ENCODE peak calls at places on chromosomes 11 and 22, in five cellular contexts. L is A549, I is K562, W is WTC11, S is HepG2. H is an unnamed sample.

GRCh38 chr11:134331565-134332188 is at the start of gene GLB1L2:
- DNase-seq in L (peak), I (peak), W (peak), S (peak), H (no peak)

GRCh38 chr11:46277623-46278386 is at the start of gene CREB3L1:
- DNase-seq in L (no peak), I (peak), W (peak), S (no peak), H (no peak)

GRCh38 chr11:123129920-123130319 is 65.1 kb downstream of the CLMP start:
- DNase-seq in L (no peak), I (no peak), W (no peak), S (no peak), H (no peak)

GRCh38 chr11:93089474-93090102 is 108.2 kb downstream of the SLC36A4 start:
- DNase-seq in L (peak), I (no peak), W (peak), S (peak), H (no peak)

GRCh38 chr11:44687310-44687842 is 39.4 kb upstream of the TSPAN18 start:
- DNase-seq in L (no peak), I (no peak), W (no peak), S (no peak), H (no peak)

GRCh38 chr11:75184757-75185156 is 33.9 kb downstream of the SLCO2B1 start:
- DNase-seq in L (no peak), I (no peak), W (no peak), S (no peak), H (no peak)

GRCh38 chr11:40732107-40732506 is 727.3 kb downstream of the LRRC4C start:
- DNase-seq in L (no peak), I (no peak), W (no peak), S (no peak), H (no peak)

GRCh38 chr22:17105143-17106129 is 15.7 kb downstream of the TMEM121B start:
- DNase-seq in L (no peak), I (no peak), W (no peak), S (no peak), H (no peak)

GRCh38 chr11:112271242-112271641 is 10.6 kb upstream of the PLET1 start:
- DNase-seq in L (no peak), I (no peak), W (no peak), S (no peak), H (no peak)

GRCh38 chr22:35409783-35410662 is 10.1 kb downstream of the MCM5 start:
- DNase-seq in L (no peak), I (no peak), W (no peak), S (no peak), H (peak)

GRCh38 chr11:62088331-62088933 is 35.4 kb upstream of the INCENP start:
- DNase-seq in L (no peak), I (no peak), W (no peak), S (no peak), H (no peak)

GRCh38 chr11:45927684-45928413 is 5.4 kb downstream of the LARGE2 start:
- DNase-seq in L (no peak), I (no peak), W (no peak), S (no peak), H (no peak)

GRCh38 chr22:44080936-44081853 is 57.1 kb downstream of the PARVB start:
- DNase-seq in L (peak), I (peak), W (peak), S (peak), H (no peak)

GRCh38 chr11:44266056-44266780 is 43.7 kb downstream of the ALX4 start:
- DNase-seq in L (no peak), I (no peak), W (no peak), S (no peak), H (no peak)

GRCh38 chr11:117876341-117877119 is at the start of gene FXYD6:
- DNase-seq in L (no peak), I (peak), W (peak), S (no peak), H (no peak)

GRCh38 chr11:121664144-121664543 is 211.4 kb upstream of the SORL1-AS1 start:
- DNase-seq in L (no peak), I (no peak), W (no peak), S (no peak), H (no peak)

GRCh38 chr11:35232961-35233360 is 94.0 kb downstream of the CD44 start:
- DNase-seq in L (no peak), I (no peak), W (no peak), S (no peak), H (no peak)

GRCh38 chr11:127816959-127817358 is 770.4 kb downstream of the ETS1 start:
- DNase-seq in L (no peak), I (no peak), W (no peak), S (no peak), H (no peak)

GRCh38 chr11:20854214-20854613 is 184.8 kb downstream of the NELL1 start:
- DNase-seq in L (no peak), I (no peak), W (peak), S (no peak), H (no peak)

GRCh38 chr11:111299111-111300026 is 1.0 kb downstream of the POU2AF3 start:
- DNase-seq in L (peak), I (no peak), W (peak), S (peak), H (no peak)

GRCh38 chr22:48885271-48885918 is 942.3 kb downstream of the BRD1 start:
- DNase-seq in L (no peak), I (no peak), W (no peak), S (no peak), H (no peak)

GRCh38 chr11:11843233-11843632 is 1.5 kb downstream of the USP47 start:
- DNase-seq in L (peak), I (no peak), W (no peak), S (peak), H (no peak)

GRCh38 chr11:121024989-121025388 is 1.1 kb downstream of the TBCEL start:
- DNase-seq in L (peak), I (no peak), W (no peak), S (peak), H (no peak)

GRCh38 chr11:438101-438844 is 3.5 kb downstream of the ANO9 start:
- DNase-seq in L (no peak), I (no peak), W (no peak), S (no peak), H (no peak)

GRCh38 chr11:441043-441417 is 781 bp downstream of the ANO9 start:
- DNase-seq in L (no peak), I (no peak), W (no peak), S (no peak), H (no peak)

GRCh38 chr11:439315-440064 is 2.3 kb downstream of the ANO9 start:
- DNase-seq in L (no peak), I (no peak), W (no peak), S (no peak), H (no peak)

GRCh38 chr11:441418-442274 is at the start of gene ANO9:
- DNase-seq in L (no peak), I (peak), W (peak), S (peak), H (no peak)

DNA sequence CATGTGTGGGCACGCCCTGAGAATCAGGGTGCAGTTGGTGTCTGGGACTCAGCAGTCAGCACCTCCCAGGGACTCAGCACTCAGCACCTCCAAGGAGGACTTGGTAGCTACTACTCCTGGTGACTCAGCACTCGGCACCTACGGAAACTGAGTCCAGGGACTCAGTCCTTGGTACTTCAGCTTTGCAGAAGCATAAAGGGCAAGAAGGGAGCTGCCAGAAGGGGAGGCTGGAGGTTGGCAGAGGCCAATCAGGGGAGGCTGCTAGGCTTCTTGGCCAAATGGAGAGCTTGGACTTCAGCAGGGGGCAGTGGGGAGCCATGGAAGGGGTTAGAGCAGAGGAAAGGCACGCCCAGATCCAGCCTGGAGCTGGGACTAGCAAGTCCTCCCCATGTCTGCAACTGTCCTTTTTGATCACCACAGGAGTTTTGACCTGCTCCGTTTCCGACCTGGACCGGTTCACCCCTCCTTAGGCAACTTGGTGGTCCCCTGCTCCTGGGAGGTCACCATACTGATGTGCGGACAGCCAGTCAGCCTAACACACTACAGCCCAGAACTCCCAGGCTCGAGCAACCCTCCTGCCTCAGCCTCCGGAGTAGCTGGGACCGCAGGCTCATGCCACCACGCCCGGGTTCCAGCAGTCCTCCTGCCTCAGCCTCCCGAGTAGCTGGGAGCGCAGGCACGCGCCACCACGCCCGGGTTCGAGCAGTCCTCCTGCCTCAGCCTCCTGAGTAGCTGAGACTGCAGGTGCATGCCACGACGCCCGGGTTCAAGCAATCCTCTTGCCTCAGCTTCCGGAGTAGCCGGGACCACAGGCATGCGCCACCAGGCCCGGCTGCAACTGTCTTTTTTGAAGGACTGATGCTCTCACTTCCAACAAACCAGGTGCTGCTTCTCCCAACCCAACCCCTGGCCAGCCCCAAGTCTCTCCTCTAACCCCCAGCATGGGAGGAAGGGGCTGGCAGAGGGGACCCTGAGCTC is 1.5 kb downstream of the ANO9 start:
- DNase-seq in L (no peak), I (peak), W (no peak), S (peak), H (no peak)
- TF ChIP-seq ESRRA in L (no peak), I (no peak), W (no peak), S (no peak), H (no peak)

GRCh38 chr22:41526802-41527799 is 17.2 kb downstream of the POLR3H start:
- DNase-seq in L (peak), I (peak), W (peak), S (no peak), H (no peak)
- TF ChIP-seq ESRRA in L (no peak), I (no peak), W (no peak), S (no peak), H (no peak)

DNA sequence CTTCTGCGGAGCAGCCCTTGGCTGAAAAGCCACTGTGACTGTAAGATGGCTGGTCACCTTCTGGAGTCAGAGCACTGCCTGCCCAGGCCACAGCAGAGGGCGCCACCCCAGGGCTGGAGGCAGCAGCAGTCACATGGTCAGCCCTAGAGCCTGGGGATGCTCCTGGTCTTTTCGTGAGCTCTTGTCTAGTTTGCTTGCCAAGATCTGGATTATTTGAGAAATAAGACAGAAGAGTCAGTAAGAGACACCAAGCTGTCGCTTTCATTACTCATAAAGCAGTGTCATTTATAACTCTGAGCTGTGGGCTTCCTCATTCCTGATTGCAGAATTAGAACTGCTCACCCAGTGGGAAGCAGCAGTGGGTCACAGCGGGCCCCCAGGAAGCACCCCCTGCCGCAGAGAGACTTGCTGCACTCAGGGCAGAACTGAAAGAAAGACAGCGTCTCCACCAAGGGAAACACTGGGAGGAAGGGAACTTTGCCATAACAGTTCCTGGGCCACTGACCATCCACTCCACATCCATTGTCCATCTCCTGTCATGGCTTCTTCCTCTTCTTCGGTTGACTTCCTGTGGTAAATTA is 56.7 kb downstream of the PPP6R2 start:
- DNase-seq in L (peak), I (peak), W (peak), S (peak), H (no peak)
- TF ChIP-seq ESRRA in L (no peak), I (no peak), W (no peak), S (no peak), H (no peak)

GRCh38 chr11:96187779-96188624 is 155.0 kb downstream of the MAML2 start:
- DNase-seq in L (no peak), I (no peak), W (no peak), S (peak), H (no peak)
- TF ChIP-seq ESRRA in L (no peak), I (no peak), W (no peak), S (no peak), H (no peak)

GRCh38 chr11:102920118-102920684 is 35.3 kb downstream of the MMP13 start:
- DNase-seq in L (no peak), I (no peak), W (no peak), S (no peak), H (peak)

GRCh38 chr11:102912482-102912830 is 37.7 kb upstream of the MMP12 start:
- DNase-seq in L (no peak), I (no peak), W (no peak), S (no peak), H (no peak)

GRCh38 chr11:102911758-102912481 is 37.1 kb upstream of the MMP12 start:
- DNase-seq in L (no peak), I (no peak), W (no peak), S (no peak), H (no peak)

GRCh38 chr11:102915044-102915375 is 40.2 kb upstream of the MMP12 start:
- DNase-seq in L (no peak), I (no peak), W (no peak), S (no peak), H (no peak)

GRCh38 chr11:102914238-102915043 is 39.7 kb upstream of the MMP12 start:
- DNase-seq in L (peak), I (no peak), W (peak), S (peak), H (no peak)
- TF ChIP-seq ESRRA in L (no peak), I (no peak), W (no peak), S (no peak), H (no peak)

GRCh38 chr11:130411223-130411622 is 17.2 kb downstream of the ADAMTS8 start:
- DNase-seq in L (no peak), I (no peak), W (no peak), S (no peak), H (no peak)

GRCh38 chr11:130416537-130416896 is 11.9 kb downstream of the ADAMTS8 start:
- DNase-seq in L (no peak), I (no peak), W (no peak), S (no peak), H (no peak)

GRCh38 chr11:130415719-130416536 is 12.5 kb downstream of the ADAMTS8 start:
- DNase-seq in L (no peak), I (no peak), W (no peak), S (no peak), H (no peak)

GRCh38 chr11:130414107-130415088 is 14.0 kb downstream of the ADAMTS8 start:
- DNase-seq in L (no peak), I (no peak), W (no peak), S (no peak), H (no peak)

DNA sequence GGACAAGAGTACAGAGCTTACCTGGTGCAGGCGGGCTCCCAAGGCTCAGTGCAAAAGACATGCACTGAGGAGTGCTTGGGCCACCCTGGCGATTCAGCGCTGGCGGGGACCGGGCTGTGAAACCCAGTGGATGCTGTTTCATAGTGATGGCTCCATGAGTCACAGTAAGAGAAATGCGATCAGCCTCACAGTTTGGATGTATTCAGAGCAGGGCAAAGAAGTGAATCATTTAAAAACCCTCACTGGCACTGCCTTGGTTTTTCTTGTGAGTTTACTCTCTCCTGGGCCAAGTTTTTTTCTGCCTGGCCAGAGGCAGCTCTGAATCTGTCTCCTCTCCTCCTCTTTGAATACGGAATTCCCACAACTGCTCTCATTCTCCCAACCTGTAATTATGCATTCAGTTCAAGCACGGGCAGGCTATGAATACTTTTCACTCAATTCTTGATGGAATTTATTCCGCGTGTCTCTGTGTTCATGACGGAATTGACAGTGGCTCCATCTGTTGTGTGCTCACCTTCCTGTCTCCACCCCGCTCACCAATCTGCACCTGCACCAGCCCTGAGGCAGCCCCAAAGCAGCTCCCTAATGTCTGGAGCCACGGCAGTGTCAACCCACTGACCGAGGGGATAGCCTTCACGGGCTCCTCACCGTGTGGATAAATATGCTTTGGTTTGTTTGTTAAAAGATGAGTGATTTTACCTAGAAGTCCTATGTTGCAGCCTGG is 14.9 kb downstream of the ADAMTS8 start:
- DNase-seq in L (peak), I (no peak), W (no peak), S (no peak), H (no peak)
- TF ChIP-seq ESRRA in L (no peak), I (no peak), W (no peak), S (no peak), H (no peak)

GRCh38 chr11:12862761-12863469 is 146.2 kb upstream of the RASSF10 start:
- DNase-seq in L (no peak), I (peak), W (peak), S (no peak), H (no peak)
- TF ChIP-seq ESRRA in L (no peak), I (no peak), W (no peak), S (no peak), H (no peak)

DNA sequence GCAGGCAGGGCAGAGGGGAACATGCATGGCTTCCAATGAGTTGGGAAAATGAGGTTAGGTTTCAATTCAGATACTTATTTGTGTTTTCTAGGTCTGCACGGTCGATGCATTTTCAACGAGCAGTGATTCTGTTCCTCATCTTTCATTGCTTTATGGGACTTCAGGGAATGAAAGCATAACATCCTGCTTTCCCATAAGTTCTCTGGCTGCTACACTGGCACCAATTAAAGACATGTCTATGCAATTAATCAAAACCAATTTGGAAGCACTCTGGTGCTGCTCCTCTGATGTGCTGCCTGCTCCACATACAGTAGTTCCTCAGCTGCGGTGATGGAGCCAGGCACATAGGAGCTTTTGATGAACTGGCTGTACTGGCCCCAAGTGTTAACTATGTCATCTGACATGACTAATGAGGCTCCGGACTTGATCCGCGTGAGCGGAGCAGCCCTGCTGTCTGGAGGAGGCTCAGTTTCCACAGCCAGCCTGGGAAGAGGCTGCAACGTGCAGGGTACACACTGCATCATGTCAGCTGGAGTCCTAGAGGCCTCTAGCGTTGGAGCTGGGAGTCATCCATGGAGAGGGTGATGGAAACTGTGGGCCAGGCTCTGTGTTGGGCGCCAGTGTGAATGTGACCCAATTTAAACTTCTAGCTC is 29.8 kb downstream of the GVQW3 start:
- DNase-seq in L (no peak), I (no peak), W (no peak), S (no peak), H (no peak)
- TF ChIP-seq ESRRA in L (no peak), I (no peak), W (no peak), S (no peak), H (no peak)

GRCh38 chr11:66055021-66055420 is 2.9 kb downstream of the SF3B2 start:
- DNase-seq in L (no peak), I (no peak), W (no peak), S (no peak), H (no peak)
- TF ChIP-seq ESRRA in L (no peak), I (no peak), W (no peak), S (no peak), H (no peak)

GRCh38 chr11:133082851-133083488 is 449.3 kb downstream of the OPCML start:
- DNase-seq in L (peak), I (peak), W (peak), S (peak), H (no peak)
- TF ChIP-seq ESRRA in L (no peak), I (no peak), W (peak), S (no peak), H (no peak)

H was measured in GM12878.